ENCODE peak calls at places on chromosomes 11 and 22, in seven cellular contexts. C is RWPE2; Y is heart left ventricle; T is A549; O is CD4-positive, alpha-beta T cell; S is IMR-90; P is AG04450. M is an unnamed sample.

GRCh38 chr11:66727282-66727882 is 1.6 kb downstream of the SPTBN2 start:
- DNase-seq in C (peak), Y (peak), T (peak), O (no peak), S (peak), P (no peak), M (peak)

GRCh38 chr11:130371004-130371590 is 56.4 kb upstream of the ZBTB44 start:
- DNase-seq in C (no peak), Y (no peak), T (no peak), O (no peak), S (no peak), P (no peak), M (no peak)

GRCh38 chr22:22787805-22788459 is 99.7 kb upstream of the IGLL5 start:
- DNase-seq in C (no peak), Y (peak), T (peak), O (peak), S (peak), P (no peak), M (peak)

GRCh38 chr22:29787371-29787980 is 20.3 kb downstream of the UQCR10 start:
- DNase-seq in C (no peak), Y (no peak), T (no peak), O (no peak), S (no peak), P (no peak), M (no peak)

GRCh38 chr11:119189393-119189792 is 4.1 kb downstream of the NHERF4 start:
- DNase-seq in C (no peak), Y (no peak), T (no peak), O (no peak), S (no peak), P (no peak), M (no peak)

GRCh38 chr11:122796128-122796717 is 42.1 kb upstream of the CRTAM start:
- DNase-seq in C (no peak), Y (peak), T (peak), O (peak), S (peak), P (no peak), M (peak)

GRCh38 chr11:112941096-112941495 is 20.1 kb upstream of the NCAM1 start:
- DNase-seq in C (no peak), Y (no peak), T (no peak), O (no peak), S (no peak), P (no peak), M (no peak)

GRCh38 chr11:130782361-130783221 is 133.7 kb downstream of the SNX19 start:
- DNase-seq in C (no peak), Y (no peak), T (no peak), O (no peak), S (peak), P (no peak), M (no peak)

GRCh38 chr11:119359365-119360229 is 13.1 kb upstream of the MFRP start:
- DNase-seq in C (peak), Y (no peak), T (no peak), O (no peak), S (no peak), P (no peak), M (no peak)

GRCh38 chr11:47786373-47786772 is 19.2 kb upstream of the FNBP4 start:
- DNase-seq in C (no peak), Y (peak), T (no peak), O (no peak), S (peak), P (no peak), M (peak)

GRCh38 chr11:34380696-34381095 is 22.9 kb upstream of the ABTB2 start:
- DNase-seq in C (no peak), Y (no peak), T (peak), O (no peak), S (peak), P (no peak), M (no peak)

GRCh38 chr22:47619631-47620030 is 857.2 kb downstream of the TBC1D22A start:
- DNase-seq in C (no peak), Y (no peak), T (no peak), O (no peak), S (no peak), P (no peak), M (no peak)

GRCh38 chr11:911031-911889 is 650 bp upstream of the CHID1 start:
- DNase-seq in C (peak), Y (peak), T (no peak), O (peak), S (peak), P (no peak), M (peak)

GRCh38 chr11:86627776-86628455 is 44.5 kb downstream of the ME3 start:
- DNase-seq in C (no peak), Y (peak), T (no peak), O (no peak), S (no peak), P (no peak), M (no peak)

GRCh38 chr11:121510438-121510837 is 57.7 kb upstream of the SORL1-AS1 start:
- DNase-seq in C (no peak), Y (no peak), T (no peak), O (no peak), S (no peak), P (no peak), M (no peak)

GRCh38 chr22:36366291-36366708 is 21.5 kb downstream of the MYH9 start:
- DNase-seq in C (no peak), Y (no peak), T (no peak), O (no peak), S (peak), P (no peak), M (no peak)

GRCh38 chr22:22087854-22088657 is 105.5 kb upstream of the TOP3B start:
- DNase-seq in C (no peak), Y (no peak), T (no peak), O (no peak), S (no peak), P (no peak), M (no peak)

GRCh38 chr11:112523477-112523876 is 262.8 kb upstream of the PLET1 start:
- DNase-seq in C (no peak), Y (peak), T (no peak), O (no peak), S (no peak), P (no peak), M (peak)

GRCh38 chr11:67365756-67366384 is 7.5 kb downstream of the CLCF1 start:
- DNase-seq in C (no peak), Y (no peak), T (no peak), O (no peak), S (no peak), P (no peak), M (no peak)

GRCh38 chr11:230431-230830 is 5.7 kb downstream of the SIRT3 start:
- DNase-seq in C (no peak), Y (no peak), T (no peak), O (no peak), S (no peak), P (no peak), M (no peak)

GRCh38 chr22:45504703-45505341 is 2.1 kb downstream of the FBLN1 start:
- DNase-seq in C (no peak), Y (peak), T (no peak), O (no peak), S (peak), P (no peak), M (no peak)

GRCh38 chr11:71428861-71429435 is 19.2 kb downstream of the DHCR7 start:
- DNase-seq in C (no peak), Y (peak), T (no peak), O (no peak), S (no peak), P (no peak), M (peak)

GRCh38 chr22:37456351-37456750 is 29.1 kb upstream of the ELFN2 start:
- DNase-seq in C (no peak), Y (no peak), T (no peak), O (no peak), S (no peak), P (no peak), M (no peak)

GRCh38 chr11:13009921-13010736 is 1.0 kb downstream of the RASSF10 start:
- DNase-seq in C (peak), Y (no peak), T (peak), O (no peak), S (peak), P (no peak), M (no peak)

GRCh38 chr11:215581-216037 is 8.1 kb downstream of the RIC8A start:
- DNase-seq in C (no peak), Y (no peak), T (no peak), O (no peak), S (no peak), P (no peak), M (no peak)

GRCh38 chr22:42268852-42269406 is 1.5 kb downstream of the TCF20 start:
- DNase-seq in C (no peak), Y (no peak), T (no peak), O (no peak), S (no peak), P (no peak), M (no peak)

GRCh38 chr11:111941963-111942362 is 4.8 kb downstream of the DIXDC1 start:
- DNase-seq in C (peak), Y (peak), T (no peak), O (no peak), S (no peak), P (no peak), M (peak)

GRCh38 chr11:115498354-115498753 is 5.9 kb downstream of the CADM1 start:
- DNase-seq in C (no peak), Y (no peak), T (no peak), O (no peak), S (no peak), P (no peak), M (no peak)

GRCh38 chr22:39133871-39134270 is 18.6 kb downstream of the CBX7 start:
- DNase-seq in C (no peak), Y (no peak), T (no peak), O (no peak), S (no peak), P (no peak), M (no peak)
- H3K27ac ChIP-seq in C (no peak), Y (no peak), T (no peak), O (no peak), S (no peak), P (no peak), M (no peak)

GRCh38 chr11:61336171-61336935 is 3.3 kb downstream of the TKFC start:
- DNase-seq in C (no peak), Y (peak), T (peak), O (peak), S (peak), P (peak), M (peak)
- H3K27ac ChIP-seq in C (peak), Y (peak), T (peak), O (peak), S (no peak), P (no peak), M (peak)

DNA sequence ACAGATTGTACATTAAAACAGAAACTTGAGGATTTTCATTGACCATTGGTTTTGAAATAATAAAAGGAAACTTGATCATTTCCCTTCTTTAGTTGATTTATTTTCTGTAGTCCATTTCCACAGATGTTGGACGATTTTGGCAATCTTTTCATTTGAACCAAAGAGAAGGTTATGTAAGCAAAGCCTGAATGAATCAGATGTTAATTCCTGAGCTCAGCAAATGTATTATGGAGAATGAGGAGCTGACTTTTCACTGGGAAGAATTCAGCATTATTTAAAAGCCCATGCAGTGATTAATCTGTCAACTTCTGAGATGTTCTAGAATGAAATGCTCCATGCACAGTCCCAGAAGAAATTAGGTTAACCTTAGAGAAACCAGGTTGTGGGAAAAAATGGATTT is 29.0 kb downstream of the ELMOD1 start:
- DNase-seq in C (no peak), Y (no peak), T (no peak), O (no peak), S (peak), P (no peak), M (no peak)
- H3K27ac ChIP-seq in C (no peak), Y (no peak), T (no peak), O (no peak), S (no peak), P (no peak), M (no peak)

GRCh38 chr11:36509694-36510566 is at the start of gene TRAF6:
- DNase-seq in C (peak), Y (peak), T (peak), O (peak), S (peak), P (peak), M (peak)

GRCh38 chr11:36509265-36509664 is 807 bp downstream of the TRAF6 start:
- DNase-seq in C (no peak), Y (no peak), T (no peak), O (peak), S (peak), P (no peak), M (peak)

GRCh38 chr11:36510567-36511020 is 522 bp upstream of the TRAF6 start:
- DNase-seq in C (no peak), Y (no peak), T (peak), O (no peak), S (peak), P (no peak), M (no peak)

GRCh38 chr11:36507824-36508489 is 2.1 kb downstream of the TRAF6 start:
- DNase-seq in C (no peak), Y (no peak), T (no peak), O (no peak), S (no peak), P (no peak), M (no peak)

GRCh38 chr11:36508743-36509142 is 1.3 kb downstream of the TRAF6 start:
- DNase-seq in C (no peak), Y (no peak), T (no peak), O (no peak), S (peak), P (no peak), M (no peak)
- H3K27ac ChIP-seq in C (no peak), Y (peak), T (peak), O (no peak), S (no peak), P (no peak), M (peak)

GRCh38 chr11:110296226-110297081 is at the start of gene RDX:
- DNase-seq in C (peak), Y (peak), T (peak), O (peak), S (peak), P (peak), M (peak)
- H3K27ac ChIP-seq in C (peak), Y (peak), T (peak), O (no peak), S (peak), P (peak), M (peak)

GRCh38 chr11:124740277-124740882 is 638 bp downstream of the NRGN start:
- DNase-seq in C (no peak), Y (peak), T (peak), O (peak), S (no peak), P (no peak), M (no peak)
- H3K27ac ChIP-seq in C (no peak), Y (peak), T (no peak), O (no peak), S (no peak), P (no peak), M (no peak)

GRCh38 chr11:4982678-4983077 is 12.0 kb upstream of the OR51L1 start:
- DNase-seq in C (no peak), Y (no peak), T (no peak), O (no peak), S (no peak), P (no peak), M (no peak)

GRCh38 chr11:4983851-4984250 is 10.8 kb upstream of the OR51L1 start:
- DNase-seq in C (no peak), Y (no peak), T (no peak), O (no peak), S (no peak), P (no peak), M (no peak)

DNA sequence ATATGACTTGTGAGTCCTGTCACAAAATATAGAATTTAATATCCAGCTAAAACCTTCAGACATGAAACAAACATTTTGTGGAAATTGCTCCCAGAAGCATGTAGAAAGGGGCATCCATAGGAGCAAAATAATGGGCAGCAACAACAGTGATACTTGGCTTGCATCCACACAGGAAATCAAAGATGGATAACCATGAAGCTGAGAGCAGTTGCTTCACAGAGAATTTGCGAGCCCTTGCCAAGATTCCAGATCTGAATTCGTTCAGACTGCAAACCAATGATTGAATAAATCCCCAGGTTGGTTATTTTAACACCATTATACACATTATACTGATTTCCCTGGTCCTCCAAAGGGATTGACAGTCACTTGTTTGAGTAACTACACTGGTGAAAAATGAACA is 15.6 kb upstream of the OR51L1 start:
- DNase-seq in C (no peak), Y (no peak), T (no peak), O (no peak), S (no peak), P (no peak), M (no peak)
- H3K27ac ChIP-seq in C (no peak), Y (no peak), T (no peak), O (no peak), S (no peak), P (no peak), M (no peak)